ENCODE peak calls at places on chromosomes 6 and 20, in four cellular contexts. T is HepG2, D is K562, Z is GM12878. N is an unnamed sample.

GRCh38 chr20:48060841-48061720 is 275.8 kb upstream of the SULF2 start:
- DNase-seq in T (no peak), D (no peak), Z (no peak), N (no peak)

GRCh38 chr6:96682017-96682416 is 119.1 kb downstream of the FHL5 start:
- DNase-seq in Z (no peak), D (no peak), T (no peak), N (no peak)

GRCh38 chr20:56750430-56750829 is 121.3 kb downstream of the TFAP2C start:
- DNase-seq in Z (no peak), D (no peak), T (no peak), N (no peak)

GRCh38 chr6:163759542-163759941 is 345.0 kb downstream of the QKI start:
- DNase-seq in D (no peak), Z (no peak), T (no peak), N (no peak)

GRCh38 chr20:23187759-23188158 is 101.6 kb upstream of the CD93 start:
- DNase-seq in Z (no peak), D (no peak), T (no peak), N (no peak)

GRCh38 chr20:36060676-36061075 is 92.3 kb downstream of the CNBD2 start:
- DNase-seq in T (no peak), D (no peak), Z (no peak), N (no peak)

GRCh38 chr6:5541751-5542432 is 280.6 kb downstream of the FARS2 start:
- DNase-seq in D (no peak), Z (no peak), T (no peak), N (no peak)

GRCh38 chr6:46490425-46491200 is 636 bp downstream of the RCAN2 start:
- DNase-seq in Z (no peak), T (no peak), D (peak), N (peak)

GRCh38 chr6:147054158-147054557 is 150.1 kb upstream of the STXBP5 start:
- DNase-seq in Z (no peak), T (no peak), D (no peak), N (no peak)

GRCh38 chr6:91562955-91563354 is 976.1 kb upstream of the MAP3K7 start:
- DNase-seq in T (no peak), D (no peak), Z (no peak), N (no peak)

GRCh38 chr6:40630046-40630445 is 42.9 kb upstream of the LRFN2 start:
- DNase-seq in Z (no peak), D (no peak), T (no peak), N (no peak)

DNA sequence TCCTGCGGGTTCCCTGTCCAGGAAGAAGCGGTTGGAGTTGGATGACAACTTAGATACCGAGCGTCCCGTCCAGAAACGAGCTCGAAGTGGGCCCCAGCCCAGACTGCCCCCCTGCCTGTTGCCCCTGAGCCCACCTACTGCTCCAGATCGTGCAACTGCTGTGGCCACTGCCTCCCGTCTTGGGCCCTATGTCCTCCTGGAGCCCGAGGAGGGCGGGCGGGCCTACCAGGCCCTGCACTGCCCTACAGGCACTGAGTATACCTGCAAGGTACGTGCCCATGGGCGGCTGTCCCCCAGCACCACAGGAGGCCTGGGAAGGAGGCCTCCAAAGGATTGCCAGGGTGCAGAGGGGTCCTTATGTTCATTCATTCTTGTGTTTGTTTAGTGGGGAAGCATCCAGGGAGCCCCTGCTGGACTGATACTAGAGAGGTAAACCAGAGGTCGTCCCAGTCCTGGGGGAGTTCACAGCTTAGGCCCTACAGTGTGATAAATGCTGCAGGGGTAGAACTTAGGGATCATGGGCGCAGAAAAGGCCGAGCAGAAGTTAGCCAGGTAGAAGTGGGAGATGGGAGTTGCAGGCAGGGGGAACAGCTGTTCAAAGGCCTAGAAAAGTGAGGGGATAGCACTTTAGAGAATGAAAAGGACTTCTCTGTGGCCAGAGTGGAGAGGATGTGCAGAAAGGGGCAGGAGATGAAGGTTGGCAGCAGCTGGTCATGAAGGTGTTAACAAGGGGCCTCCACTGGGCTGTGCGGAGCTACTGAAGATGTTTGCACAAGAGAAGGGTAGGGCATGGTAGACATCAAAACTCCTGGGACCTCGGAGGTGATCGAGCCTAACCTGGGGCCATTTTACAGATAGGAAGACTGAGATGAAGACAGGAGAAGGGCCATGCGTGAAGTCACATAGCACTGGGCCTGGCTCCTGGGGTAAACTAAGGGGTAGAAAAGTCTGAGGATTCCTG is 7.8 kb downstream of the TRIB3 start:
- DNase-seq in D (no peak), Z (no peak), T (no peak), N (no peak)
- TF ChIP-seq BHLHE40 in D (no peak), Z (no peak), T (no peak), N (no peak)

GRCh38 chr6:100463685-100464161 is 998 bp downstream of the SIM1 start:
- DNase-seq in Z (no peak), D (no peak), T (no peak), N (no peak)
- TF ChIP-seq FOXM1 in Z (no peak), D (no peak), T (no peak), N (no peak)

DNA sequence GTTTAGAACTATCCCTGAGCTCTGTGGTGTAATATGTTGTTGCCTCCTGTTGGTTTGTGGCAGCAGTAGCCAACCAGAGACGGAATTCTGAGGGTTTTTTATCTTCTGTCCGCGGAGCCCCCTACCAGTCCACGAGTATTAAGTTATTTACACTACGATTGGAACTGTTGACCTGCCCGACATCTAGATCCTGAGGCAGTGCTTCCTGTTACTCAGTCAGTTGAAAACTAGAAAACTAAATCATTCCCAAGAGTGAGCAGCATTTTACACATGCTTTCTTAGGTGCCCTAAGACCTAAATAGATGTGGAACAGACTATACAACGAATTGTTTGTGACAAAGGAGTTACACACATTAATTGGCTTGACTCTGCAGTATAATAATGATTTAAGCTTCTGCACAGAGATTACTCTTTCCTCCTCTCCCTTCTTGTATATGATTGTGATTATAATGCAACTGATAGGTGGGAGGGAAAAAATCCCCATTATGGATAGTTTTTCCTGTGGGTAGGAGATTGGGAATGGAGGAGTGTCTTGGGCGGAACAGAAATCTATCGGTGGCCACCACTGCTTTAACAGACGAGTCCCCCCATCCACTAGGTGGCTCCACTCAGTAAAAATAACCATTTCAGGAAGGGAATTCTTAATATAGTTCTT is 1.7 kb downstream of the LOC128125822 start:
- DNase-seq in T (peak), Z (peak), D (peak), N (peak)
- TF ChIP-seq BHLHE40 in T (no peak), Z (no peak), D (no peak), N (no peak)

GRCh38 chr20:39291301-39291700 is 329.2 kb downstream of the DHX35 start:
- DNase-seq in T (no peak), Z (no peak), D (no peak), N (no peak)

GRCh38 chr20:39292193-39292736 is 330.1 kb downstream of the DHX35 start:
- DNase-seq in D (no peak), T (no peak), Z (no peak), N (no peak)

GRCh38 chr20:39290575-39290974 is 328.4 kb downstream of the DHX35 start:
- DNase-seq in T (no peak), D (no peak), Z (no peak), N (no peak)

GRCh38 chr20:39289831-39290230 is 327.7 kb downstream of the DHX35 start:
- DNase-seq in Z (no peak), T (no peak), D (no peak), N (no peak)

GRCh38 chr20:39289316-39289715 is 327.2 kb downstream of the DHX35 start:
- DNase-seq in Z (no peak), T (no peak), D (no peak), N (no peak)
- TF ChIP-seq FOXM1 in Z (no peak), T (no peak), D (no peak), N (no peak)

GRCh38 chr20:62928246-62928939 is 2.1 kb upstream of the DIDO1 start:
- DNase-seq in T (no peak), Z (no peak), D (no peak), N (no peak)

GRCh38 chr20:62931464-62931863 is 5.2 kb upstream of the DIDO1 start:
- DNase-seq in D (no peak), T (no peak), Z (no peak), N (no peak)

GRCh38 chr20:62927128-62927705 is 912 bp upstream of the DIDO1 start:
- DNase-seq in T (peak), Z (no peak), D (no peak), N (no peak)

GRCh38 chr20:62926229-62927127 is at the start of gene DIDO1:
- DNase-seq in D (peak), T (peak), Z (peak), N (peak)

DNA sequence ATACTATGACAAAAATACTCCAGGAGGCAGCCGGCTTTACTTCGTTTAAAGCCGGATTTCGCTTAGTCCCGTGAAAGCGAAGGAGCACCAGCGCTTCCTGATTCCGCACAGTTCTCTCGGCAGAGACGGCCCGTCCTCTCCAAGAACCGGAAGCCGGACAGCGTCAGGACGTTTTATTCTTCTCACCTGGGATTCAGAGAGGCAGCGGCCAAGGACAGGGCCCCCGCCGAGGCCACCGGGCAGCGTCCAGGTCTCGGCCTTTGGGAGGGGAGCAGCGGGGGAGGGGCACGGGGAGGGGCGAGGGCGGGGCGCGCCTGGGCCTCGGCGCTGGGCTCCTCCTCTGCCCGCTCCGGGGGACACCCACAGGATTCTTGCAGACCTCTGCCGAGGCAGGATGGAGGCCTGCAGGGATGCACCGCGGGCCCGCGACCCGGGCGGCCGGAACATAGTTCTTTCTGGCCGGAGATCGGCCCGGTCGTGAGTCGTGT is 2.8 kb upstream of the DIDO1 start:
- DNase-seq in D (peak), T (peak), Z (no peak), N (no peak)
- TF ChIP-seq BHLHE40 in D (no peak), T (no peak), Z (no peak), N (no peak)

DNA sequence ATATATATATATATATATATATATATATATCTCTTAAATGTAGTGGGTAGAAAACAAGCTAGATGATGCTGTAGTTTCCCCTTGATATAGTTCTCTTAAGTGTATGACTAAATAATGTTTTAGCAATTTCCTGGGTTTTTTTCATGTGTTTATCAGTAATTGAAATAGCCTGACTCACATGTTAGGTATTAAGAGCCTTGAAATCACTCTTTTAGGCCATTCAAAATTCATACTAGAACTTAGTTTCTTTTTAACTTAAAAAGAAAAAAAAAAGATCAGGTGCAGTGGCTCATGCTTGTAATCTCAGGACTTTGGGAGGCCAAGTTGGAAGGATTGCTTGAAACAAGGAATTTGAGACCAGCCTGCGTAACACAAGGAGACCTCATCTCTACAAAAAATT is 44.1 kb downstream of the NKX2-4 start:
- DNase-seq in T (no peak), Z (no peak), D (no peak), N (no peak)
- TF ChIP-seq FOXM1 in T (no peak), Z (no peak), D (no peak), N (no peak)

N was measured in HEK293T.